ENCODE peak calls at places on chromosomes 1 and 21, in nine cellular contexts. One of them, this sample, is unnamed.

GRCh38 chr1:219085988-219086387 is 87.7 kb upstream of the LYPLAL1 start:
- DNase-seq in NCI-H1694 treated with DMSO at 0.1 percent for 48 hours: no peak
- DNase-seq in SHP77: no peak
- DNase-seq in left colon: no peak
- DNase-seq in WTC11: no peak
- DNase-seq in GM18507: no peak
- DNase-seq in astrocyte of the spinal cord: peak
- DNase-seq in globus pallidus: no peak
- DNase-seq in HTR-8/SVneo: no peak
- DNase-seq in this sample: no peak

GRCh38 chr1:174799136-174799479 is 200.6 kb upstream of the CACYBP start:
- DNase-seq in WTC11: no peak
- DNase-seq in NCI-H1694 treated with DMSO at 0.1 percent for 48 hours: no peak
- DNase-seq in astrocyte of the spinal cord: no peak
- DNase-seq in SHP77: no peak
- DNase-seq in HTR-8/SVneo: no peak
- DNase-seq in globus pallidus: no peak
- DNase-seq in left colon: no peak
- DNase-seq in GM18507: no peak
- DNase-seq in this sample: no peak

GRCh38 chr1:229183583-229183982 is 87.3 kb upstream of the RAB4A start:
- DNase-seq in WTC11: no peak
- DNase-seq in NCI-H1694 treated with DMSO at 0.1 percent for 48 hours: no peak
- DNase-seq in globus pallidus: no peak
- DNase-seq in HTR-8/SVneo: no peak
- DNase-seq in astrocyte of the spinal cord: no peak
- DNase-seq in left colon: no peak
- DNase-seq in GM18507: no peak
- DNase-seq in SHP77: no peak
- DNase-seq in this sample: no peak

GRCh38 chr1:116067564-116067887 is 43.7 kb upstream of the MAB21L3 start:
- DNase-seq in NCI-H1694 treated with DMSO at 0.1 percent for 48 hours: no peak
- DNase-seq in WTC11: no peak
- DNase-seq in globus pallidus: no peak
- DNase-seq in left colon: no peak
- DNase-seq in astrocyte of the spinal cord: peak
- DNase-seq in SHP77: no peak
- DNase-seq in HTR-8/SVneo: peak
- DNase-seq in GM18507: no peak
- DNase-seq in this sample: no peak

GRCh38 chr1:215875236-215875635 is 308.1 kb downstream of the KCTD3 start:
- DNase-seq in HTR-8/SVneo: no peak
- DNase-seq in WTC11: no peak
- DNase-seq in astrocyte of the spinal cord: no peak
- DNase-seq in left colon: no peak
- DNase-seq in GM18507: no peak
- DNase-seq in globus pallidus: no peak
- DNase-seq in NCI-H1694 treated with DMSO at 0.1 percent for 48 hours: no peak
- DNase-seq in SHP77: no peak
- DNase-seq in this sample: no peak

GRCh38 chr1:89609781-89610456 is 23.0 kb upstream of the LRRC8C start:
- DNase-seq in SHP77: no peak
- DNase-seq in NCI-H1694 treated with DMSO at 0.1 percent for 48 hours: no peak
- DNase-seq in GM18507: no peak
- DNase-seq in globus pallidus: peak
- DNase-seq in HTR-8/SVneo: no peak
- DNase-seq in left colon: no peak
- DNase-seq in WTC11: no peak
- DNase-seq in astrocyte of the spinal cord: no peak
- DNase-seq in this sample: no peak

GRCh38 chr1:64137569-64137936 is 65.9 kb upstream of the UBE2U start:
- DNase-seq in globus pallidus: no peak
- DNase-seq in HTR-8/SVneo: no peak
- DNase-seq in NCI-H1694 treated with DMSO at 0.1 percent for 48 hours: no peak
- DNase-seq in WTC11: no peak
- DNase-seq in SHP77: no peak
- DNase-seq in left colon: no peak
- DNase-seq in astrocyte of the spinal cord: no peak
- DNase-seq in GM18507: no peak
- DNase-seq in this sample: no peak

GRCh38 chr1:15628003-15628402 is 10.7 kb downstream of the DDI2 start:
- DNase-seq in WTC11: no peak
- DNase-seq in astrocyte of the spinal cord: no peak
- DNase-seq in NCI-H1694 treated with DMSO at 0.1 percent for 48 hours: no peak
- DNase-seq in GM18507: no peak
- DNase-seq in SHP77: no peak
- DNase-seq in left colon: no peak
- DNase-seq in globus pallidus: no peak
- DNase-seq in HTR-8/SVneo: no peak
- DNase-seq in this sample: no peak

GRCh38 chr21:27513016-27513415 is 546.1 kb upstream of the ADAMTS5 start:
- DNase-seq in left colon: no peak
- DNase-seq in SHP77: no peak
- DNase-seq in astrocyte of the spinal cord: no peak
- DNase-seq in HTR-8/SVneo: no peak
- DNase-seq in GM18507: no peak
- DNase-seq in globus pallidus: no peak
- DNase-seq in NCI-H1694 treated with DMSO at 0.1 percent for 48 hours: no peak
- DNase-seq in WTC11: no peak
- DNase-seq in this sample: no peak

GRCh38 chr21:38756746-38757145 is 49.0 kb upstream of the ETS2 start:
- DNase-seq in globus pallidus: no peak
- DNase-seq in GM18507: no peak
- DNase-seq in SHP77: no peak
- DNase-seq in HTR-8/SVneo: peak
- DNase-seq in NCI-H1694 treated with DMSO at 0.1 percent for 48 hours: no peak
- DNase-seq in WTC11: no peak
- DNase-seq in astrocyte of the spinal cord: peak
- DNase-seq in left colon: no peak
- DNase-seq in this sample: no peak

GRCh38 chr1:226634156-226634588 is 85.6 kb downstream of the STUM start:
- DNase-seq in HTR-8/SVneo: peak
- DNase-seq in astrocyte of the spinal cord: peak
- DNase-seq in GM18507: peak
- DNase-seq in NCI-H1694 treated with DMSO at 0.1 percent for 48 hours: peak
- DNase-seq in WTC11: peak
- DNase-seq in globus pallidus: peak
- DNase-seq in SHP77: peak
- DNase-seq in left colon: peak
- DNase-seq in this sample: peak

GRCh38 chr1:93567255-93567918 is 114.2 kb downstream of the BCAR3 start:
- DNase-seq in NCI-H1694 treated with DMSO at 0.1 percent for 48 hours: no peak
- DNase-seq in astrocyte of the spinal cord: peak
- DNase-seq in WTC11: no peak
- DNase-seq in left colon: no peak
- DNase-seq in GM18507: no peak
- DNase-seq in HTR-8/SVneo: peak
- DNase-seq in globus pallidus: no peak
- DNase-seq in SHP77: no peak
- DNase-seq in this sample: peak

GRCh38 chr1:201503397-201504176 is 3.3 kb downstream of the CSRP1 start:
- DNase-seq in GM18507: no peak
- DNase-seq in WTC11: peak
- DNase-seq in astrocyte of the spinal cord: peak
- DNase-seq in globus pallidus: no peak
- DNase-seq in left colon: no peak
- DNase-seq in HTR-8/SVneo: peak
- DNase-seq in NCI-H1694 treated with DMSO at 0.1 percent for 48 hours: no peak
- DNase-seq in SHP77: peak
- DNase-seq in this sample: peak

GRCh38 chr21:38937844-38938243 is 132.1 kb downstream of the ETS2 start:
- DNase-seq in NCI-H1694 treated with DMSO at 0.1 percent for 48 hours: no peak
- DNase-seq in WTC11: no peak
- DNase-seq in left colon: no peak
- DNase-seq in HTR-8/SVneo: no peak
- DNase-seq in globus pallidus: no peak
- DNase-seq in SHP77: no peak
- DNase-seq in GM18507: no peak
- DNase-seq in astrocyte of the spinal cord: no peak
- DNase-seq in this sample: no peak

GRCh38 chr1:8384577-8384976 is 66.7 kb downstream of the SLC45A1 start:
- DNase-seq in globus pallidus: no peak
- DNase-seq in SHP77: no peak
- DNase-seq in left colon: no peak
- DNase-seq in NCI-H1694 treated with DMSO at 0.1 percent for 48 hours: no peak
- DNase-seq in WTC11: no peak
- DNase-seq in HTR-8/SVneo: no peak
- DNase-seq in GM18507: no peak
- DNase-seq in astrocyte of the spinal cord: no peak
- DNase-seq in this sample: no peak

GRCh38 chr1:223765036-223765718 is 52.8 kb downstream of the CAPN2 start:
- DNase-seq in globus pallidus: peak
- DNase-seq in left colon: no peak
- DNase-seq in astrocyte of the spinal cord: peak
- DNase-seq in SHP77: peak
- DNase-seq in GM18507: no peak
- DNase-seq in NCI-H1694 treated with DMSO at 0.1 percent for 48 hours: no peak
- DNase-seq in WTC11: no peak
- DNase-seq in HTR-8/SVneo: no peak
- DNase-seq in this sample: peak

GRCh38 chr1:198465201-198466144 is 75.0 kb downstream of the ATP6V1G3 start:
- DNase-seq in WTC11: no peak
- DNase-seq in left colon: no peak
- DNase-seq in astrocyte of the spinal cord: peak
- DNase-seq in globus pallidus: peak
- DNase-seq in GM18507: peak
- DNase-seq in NCI-H1694 treated with DMSO at 0.1 percent for 48 hours: peak
- DNase-seq in HTR-8/SVneo: peak
- DNase-seq in SHP77: peak
- DNase-seq in this sample: no peak

GRCh38 chr21:37071561-37072238 is 1.2 kb downstream of the PIGP start:
- DNase-seq in SHP77: no peak
- DNase-seq in HTR-8/SVneo: peak
- DNase-seq in globus pallidus: peak
- DNase-seq in NCI-H1694 treated with DMSO at 0.1 percent for 48 hours: peak
- DNase-seq in left colon: peak
- DNase-seq in WTC11: no peak
- DNase-seq in astrocyte of the spinal cord: peak
- DNase-seq in GM18507: no peak
- DNase-seq in this sample: peak

GRCh38 chr1:55506686-55507577 is 291.8 kb upstream of the USP24 start:
- DNase-seq in left colon: peak
- DNase-seq in GM18507: no peak
- DNase-seq in globus pallidus: no peak
- DNase-seq in SHP77: no peak
- DNase-seq in astrocyte of the spinal cord: peak
- DNase-seq in WTC11: no peak
- DNase-seq in NCI-H1694 treated with DMSO at 0.1 percent for 48 hours: no peak
- DNase-seq in HTR-8/SVneo: peak
- DNase-seq in this sample: no peak

GRCh38 chr1:101309334-101310221 is 72.8 kb downstream of the S1PR1 start:
- DNase-seq in astrocyte of the spinal cord: peak
- DNase-seq in left colon: peak
- DNase-seq in GM18507: no peak
- DNase-seq in globus pallidus: peak
- DNase-seq in NCI-H1694 treated with DMSO at 0.1 percent for 48 hours: peak
- DNase-seq in WTC11: peak
- DNase-seq in SHP77: peak
- DNase-seq in HTR-8/SVneo: peak
- DNase-seq in this sample: peak

GRCh38 chr1:172394167-172394751 is 26.2 kb upstream of the C1orf105 start:
- DNase-seq in astrocyte of the spinal cord: peak
- DNase-seq in HTR-8/SVneo: no peak
- DNase-seq in WTC11: no peak
- DNase-seq in GM18507: no peak
- DNase-seq in left colon: peak
- DNase-seq in globus pallidus: peak
- DNase-seq in NCI-H1694 treated with DMSO at 0.1 percent for 48 hours: no peak
- DNase-seq in SHP77: no peak
- DNase-seq in this sample: no peak

GRCh38 chr1:13543451-13543911 is 29.7 kb upstream of the LRRC38 start:
- DNase-seq in HTR-8/SVneo: no peak
- DNase-seq in globus pallidus: no peak
- DNase-seq in WTC11: no peak
- DNase-seq in NCI-H1694 treated with DMSO at 0.1 percent for 48 hours: no peak
- DNase-seq in astrocyte of the spinal cord: no peak
- DNase-seq in GM18507: no peak
- DNase-seq in left colon: no peak
- DNase-seq in SHP77: no peak
- DNase-seq in this sample: no peak

GRCh38 chr1:86846166-86846647 is 67.7 kb downstream of the SELENOF start:
- DNase-seq in astrocyte of the spinal cord: peak
- DNase-seq in SHP77: no peak
- DNase-seq in GM18507: no peak
- DNase-seq in left colon: no peak
- DNase-seq in globus pallidus: no peak
- DNase-seq in NCI-H1694 treated with DMSO at 0.1 percent for 48 hours: no peak
- DNase-seq in WTC11: no peak
- DNase-seq in HTR-8/SVneo: peak
- DNase-seq in this sample: no peak

GRCh38 chr1:230208619-230209261 is 141.7 kb downstream of the GALNT2 start:
- DNase-seq in globus pallidus: no peak
- DNase-seq in WTC11: no peak
- DNase-seq in HTR-8/SVneo: no peak
- DNase-seq in NCI-H1694 treated with DMSO at 0.1 percent for 48 hours: no peak
- DNase-seq in left colon: no peak
- DNase-seq in astrocyte of the spinal cord: no peak
- DNase-seq in SHP77: no peak
- DNase-seq in GM18507: peak
- DNase-seq in this sample: no peak

GRCh38 chr1:241666419-241666818 is 14.3 kb downstream of the WDR64 start:
- DNase-seq in left colon: no peak
- DNase-seq in globus pallidus: no peak
- DNase-seq in WTC11: no peak
- DNase-seq in SHP77: no peak
- DNase-seq in NCI-H1694 treated with DMSO at 0.1 percent for 48 hours: no peak
- DNase-seq in GM18507: no peak
- DNase-seq in HTR-8/SVneo: no peak
- DNase-seq in astrocyte of the spinal cord: no peak
- DNase-seq in this sample: no peak

GRCh38 chr1:87129606-87130005 is 199.1 kb upstream of the LMO4 start:
- DNase-seq in astrocyte of the spinal cord: no peak
- DNase-seq in GM18507: no peak
- DNase-seq in left colon: no peak
- DNase-seq in NCI-H1694 treated with DMSO at 0.1 percent for 48 hours: no peak
- DNase-seq in SHP77: no peak
- DNase-seq in globus pallidus: no peak
- DNase-seq in WTC11: no peak
- DNase-seq in HTR-8/SVneo: no peak
- DNase-seq in this sample: no peak

GRCh38 chr1:27116697-27117096 is 38.2 kb downstream of the SLC9A1 start:
- DNase-seq in left colon: no peak
- DNase-seq in globus pallidus: no peak
- DNase-seq in HTR-8/SVneo: no peak
- DNase-seq in GM18507: no peak
- DNase-seq in astrocyte of the spinal cord: no peak
- DNase-seq in SHP77: no peak
- DNase-seq in WTC11: no peak
- DNase-seq in NCI-H1694 treated with DMSO at 0.1 percent for 48 hours: no peak
- DNase-seq in this sample: no peak

GRCh38 chr1:72435025-72435424 is 152.7 kb upstream of the NEGR1 start:
- DNase-seq in NCI-H1694 treated with DMSO at 0.1 percent for 48 hours: peak
- DNase-seq in WTC11: no peak
- DNase-seq in HTR-8/SVneo: no peak
- DNase-seq in SHP77: no peak
- DNase-seq in left colon: no peak
- DNase-seq in astrocyte of the spinal cord: peak
- DNase-seq in globus pallidus: no peak
- DNase-seq in GM18507: no peak
- DNase-seq in this sample: no peak

GRCh38 chr1:205365945-205366463 is 9.3 kb upstream of the KLHDC8A start:
- DNase-seq in WTC11: no peak
- DNase-seq in left colon: peak
- DNase-seq in GM18507: no peak
- DNase-seq in NCI-H1694 treated with DMSO at 0.1 percent for 48 hours: no peak
- DNase-seq in astrocyte of the spinal cord: peak
- DNase-seq in HTR-8/SVneo: no peak
- DNase-seq in SHP77: peak
- DNase-seq in globus pallidus: no peak
- DNase-seq in this sample: no peak

GRCh38 chr21:46051379-46051770 is 46.5 kb upstream of the COL6A2 start:
- DNase-seq in WTC11: no peak
- DNase-seq in GM18507: no peak
- DNase-seq in NCI-H1694 treated with DMSO at 0.1 percent for 48 hours: no peak
- DNase-seq in HTR-8/SVneo: no peak
- DNase-seq in SHP77: no peak
- DNase-seq in globus pallidus: no peak
- DNase-seq in left colon: no peak
- DNase-seq in astrocyte of the spinal cord: no peak
- DNase-seq in this sample: no peak